ENCODE peak calls at places on chromosomes 16 and 17, in nine cellular contexts. K is occipital lobe, D is left kidney, H is cardiac fibroblast, W is ecto neural progenitor cell, M is posterior cingulate gyrus, F is T-helper 17 cell, Q is kidney glomerular epithelial cell, V is SW 1271. Z is an unnamed sample.

GRCh38 chr17:52027620-52028019 is 130.9 kb downstream of the CA10 start:
- DNase-seq in K (no peak), D (no peak), H (peak), W (no peak), M (no peak), F (no peak), Q (peak), V (peak), Z (peak)

GRCh38 chr16:78478267-78478821 is 378.9 kb downstream of the WWOX start:
- DNase-seq in K (no peak), D (peak), H (no peak), W (no peak), M (no peak), F (peak), Q (no peak), V (no peak), Z (no peak)

GRCh38 chr17:77609553-77610517 is 348.7 kb upstream of the TNRC6C start:
- DNase-seq in K (no peak), D (peak), H (no peak), W (peak), M (no peak), F (peak), Q (no peak), V (no peak), Z (no peak)

GRCh38 chr17:7848131-7848579 is 6.7 kb upstream of the TMEM88 start:
- DNase-seq in K (no peak), D (no peak), H (no peak), W (no peak), M (no peak), F (no peak), Q (no peak), V (no peak), Z (no peak)

GRCh38 chr17:38601539-38602351 is 4.0 kb downstream of the SRCIN1 start:
- DNase-seq in K (no peak), D (peak), H (no peak), W (peak), M (no peak), F (no peak), Q (no peak), V (no peak), Z (no peak)

GRCh38 chr17:36148559-36149295 is 27.7 kb downstream of the TBC1D3B start:
- DNase-seq in K (peak), D (peak), H (peak), W (peak), M (peak), F (peak), Q (peak), V (peak), Z (no peak)

GRCh38 chr17:40290629-40291296 is 3.1 kb downstream of the CDC6 start:
- DNase-seq in K (no peak), D (peak), H (peak), W (no peak), M (no peak), F (no peak), Q (peak), V (peak), Z (peak)

GRCh38 chr17:4899341-4900230 is at the start of gene C17orf107:
- DNase-seq in K (peak), D (peak), H (peak), W (peak), M (peak), F (peak), Q (no peak), V (no peak), Z (peak)

GRCh38 chr17:36899250-36900129 is 37.8 kb upstream of the LHX1 start:
- DNase-seq in K (no peak), D (peak), H (no peak), W (peak), M (no peak), F (no peak), Q (no peak), V (no peak), Z (no peak)

GRCh38 chr16:22206847-22207714 is 1.0 kb downstream of the EEF2K start:
- DNase-seq in K (peak), D (peak), H (peak), W (peak), M (peak), F (peak), Q (peak), V (no peak), Z (no peak)

GRCh38 chr17:72422505-72423285 is 301.9 kb downstream of the SOX9 start:
- DNase-seq in K (no peak), D (peak), H (peak), W (no peak), M (no peak), F (no peak), Q (peak), V (peak), Z (peak)

GRCh38 chr16:84184775-84185174 is 2.1 kb downstream of the TAF1C start:
- DNase-seq in K (no peak), D (no peak), H (no peak), W (no peak), M (no peak), F (no peak), Q (no peak), V (no peak), Z (no peak)

GRCh38 chr16:1876468-1876867 is 4.5 kb upstream of the MEIOB start:
- DNase-seq in K (no peak), D (no peak), H (no peak), W (no peak), M (no peak), F (no peak), Q (no peak), V (no peak), Z (no peak)

GRCh38 chr17:57988301-57989010 is 402 bp upstream of the VEZF1 start:
- DNase-seq in K (peak), D (peak), H (peak), W (peak), M (peak), F (no peak), Q (peak), V (peak), Z (no peak)

GRCh38 chr17:44362964-44363612 is 565 bp downstream of the FAM171A2 start:
- DNase-seq in K (no peak), D (peak), H (no peak), W (peak), M (no peak), F (no peak), Q (no peak), V (no peak), Z (no peak)

GRCh38 chr17:44082206-44082605 is 11.7 kb downstream of the G6PC3 start:
- DNase-seq in K (no peak), D (no peak), H (no peak), W (no peak), M (no peak), F (no peak), Q (no peak), V (no peak), Z (no peak)

GRCh38 chr16:3363793-3364192 is 8.1 kb downstream of the OR2C1 start:
- DNase-seq in K (no peak), D (no peak), H (peak), W (no peak), M (no peak), F (no peak), Q (no peak), V (no peak), Z (no peak)

GRCh38 chr17:8176197-8176940 is at the start of gene TMEM107:
- DNase-seq in K (peak), D (peak), H (peak), W (peak), M (peak), F (peak), Q (peak), V (peak), Z (no peak)

GRCh38 chr17:62109378-62109902 is 44.4 kb upstream of the MED13 start:
- DNase-seq in K (no peak), D (peak), H (peak), W (peak), M (no peak), F (peak), Q (peak), V (peak), Z (peak)

GRCh38 chr16:82067042-82067809 is 32.2 kb downstream of the HSD17B2 start:
- DNase-seq in K (no peak), D (no peak), H (no peak), W (no peak), M (no peak), F (no peak), Q (no peak), V (no peak), Z (no peak)

GRCh38 chr17:57835333-57835900 is 14.4 kb downstream of the MRPS23 start:
- DNase-seq in K (no peak), D (no peak), H (no peak), W (no peak), M (no peak), F (no peak), Q (no peak), V (no peak), Z (no peak)

GRCh38 chr17:43860927-43861622 is 14.1 kb downstream of the CD300LG start:
- DNase-seq in K (no peak), D (peak), H (no peak), W (no peak), M (no peak), F (no peak), Q (no peak), V (no peak), Z (no peak)

GRCh38 chr17:29158515-29159275 is 21.5 kb downstream of the MYO18A start:
- DNase-seq in K (no peak), D (peak), H (no peak), W (no peak), M (no peak), F (no peak), Q (peak), V (no peak), Z (no peak)

GRCh38 chr17:11140028-11140427 is 101.0 kb upstream of the SHISA6 start:
- DNase-seq in K (peak), D (peak), H (no peak), W (no peak), M (peak), F (no peak), Q (no peak), V (no peak), Z (no peak)

GRCh38 chr17:9677411-9677810 is 32.1 kb downstream of the USP43 start:
- DNase-seq in K (no peak), D (no peak), H (no peak), W (no peak), M (no peak), F (no peak), Q (no peak), V (peak), Z (peak)

GRCh38 chr16:50861926-50862325 is 120.0 kb downstream of the CYLD start:
- DNase-seq in K (no peak), D (no peak), H (peak), W (peak), M (no peak), F (no peak), Q (peak), V (peak), Z (peak)

GRCh38 chr16:11759163-11759834 is 16.6 kb upstream of the TXNDC11 start:
- DNase-seq in K (no peak), D (no peak), H (no peak), W (no peak), M (no peak), F (no peak), Q (no peak), V (no peak), Z (no peak)

GRCh38 chr16:3661922-3662321 is 7.4 kb downstream of the DNASE1 start:
- DNase-seq in K (no peak), D (no peak), H (no peak), W (no peak), M (no peak), F (no peak), Q (no peak), V (no peak), Z (no peak)

GRCh38 chr16:20323591-20324117 is 3.7 kb downstream of the GP2 start:
- DNase-seq in K (no peak), D (no peak), H (no peak), W (no peak), M (no peak), F (no peak), Q (no peak), V (no peak), Z (no peak)

GRCh38 chr16:84220851-84221250 is 19.0 kb downstream of the KCNG4 start:
- DNase-seq in K (peak), D (no peak), H (peak), W (no peak), M (no peak), F (no peak), Q (no peak), V (no peak), Z (no peak)

GRCh38 chr17:48617515-48618365 is 2.6 kb upstream of the HOXB8 start:
- DNase-seq in K (no peak), D (peak), H (no peak), W (no peak), M (no peak), F (no peak), Q (no peak), V (no peak), Z (no peak)

GRCh38 chr16:81621496-81621895 is 157.6 kb upstream of the PLCG2 start:
- DNase-seq in K (no peak), D (no peak), H (no peak), W (no peak), M (no peak), F (no peak), Q (no peak), V (no peak), Z (peak)

GRCh38 chr16:84482951-84483881 is 21.2 kb downstream of the MEAK7 start:
- DNase-seq in K (no peak), D (no peak), H (no peak), W (no peak), M (no peak), F (no peak), Q (no peak), V (no peak), Z (no peak)

GRCh38 chr17:35135322-35135721 is 6.8 kb downstream of the NLE1 start:
- DNase-seq in K (no peak), D (no peak), H (no peak), W (no peak), M (no peak), F (no peak), Q (no peak), V (no peak), Z (no peak)

GRCh38 chr16:58885528-58886170 is 151.5 kb upstream of the GOT2 start:
- DNase-seq in K (no peak), D (no peak), H (no peak), W (no peak), M (no peak), F (no peak), Q (no peak), V (no peak), Z (no peak)

GRCh38 chr17:75181608-75182318 is 996 bp downstream of the SUMO2 start:
- DNase-seq in K (no peak), D (peak), H (no peak), W (no peak), M (no peak), F (peak), Q (peak), V (no peak), Z (no peak)

GRCh38 chr16:31301708-31302400 is 42.1 kb downstream of the ITGAM start:
- DNase-seq in K (no peak), D (peak), H (peak), W (no peak), M (no peak), F (no peak), Q (no peak), V (peak), Z (no peak)